ENCODE peak calls at places on chromosomes 16 and 17, in five cellular contexts. One of them, this sample, is unnamed.
A peak's percentile ranks its signal among the peaks of the same experiment; 100 is the strongest.

GRCh38 chr17:79440251-79440650 is 170.6 kb downstream of the RBFOX3 start:
- DNase-seq in mucosa of descending colon: no peak
- DNase-seq in brain microvascular endothelial cell: no peak
- DNase-seq in tibial artery: no peak
- DNase-seq in IMR-90: no peak
- DNase-seq in this sample: no peak

GRCh38 chr16:460787-461186 is 35.3 kb downstream of the RAB11FIP3 start:
- DNase-seq in mucosa of descending colon: no peak
- DNase-seq in brain microvascular endothelial cell: no peak
- DNase-seq in tibial artery: no peak
- DNase-seq in IMR-90: no peak
- DNase-seq in this sample: no peak

GRCh38 chr17:43556292-43556691 is 10.2 kb upstream of the ETV4 start:
- DNase-seq in mucosa of descending colon: peak; percentile 61
- DNase-seq in brain microvascular endothelial cell: no peak
- DNase-seq in tibial artery: peak; percentile 70
- DNase-seq in IMR-90: peak; percentile 29
- DNase-seq in this sample: no peak

GRCh38 chr16:55465077-55465896 is 13.7 kb upstream of the MMP2 start:
- DNase-seq in mucosa of descending colon: peak; percentile 90
- DNase-seq in brain microvascular endothelial cell: peak; percentile 77
- DNase-seq in tibial artery: peak; percentile 92
- DNase-seq in IMR-90: peak; percentile 79
- DNase-seq in this sample: peak; percentile 38

GRCh38 chr16:10121496-10121895 is 60.7 kb downstream of the GRIN2A start:
- DNase-seq in mucosa of descending colon: no peak
- DNase-seq in brain microvascular endothelial cell: peak; percentile 81
- DNase-seq in tibial artery: no peak
- DNase-seq in IMR-90: peak; percentile 5
- DNase-seq in this sample: peak; percentile 89

GRCh38 chr17:74746376-74746775 is 2.1 kb upstream of the NHERF1 start:
- DNase-seq in mucosa of descending colon: peak; percentile 27
- DNase-seq in brain microvascular endothelial cell: no peak
- DNase-seq in tibial artery: no peak
- DNase-seq in IMR-90: no peak
- DNase-seq in this sample: no peak

GRCh38 chr17:13393841-13394710 is 207.7 kb downstream of the HS3ST3A1 start:
- DNase-seq in mucosa of descending colon: no peak
- DNase-seq in brain microvascular endothelial cell: peak; percentile 72
- DNase-seq in tibial artery: no peak
- DNase-seq in IMR-90: peak; percentile 94
- DNase-seq in this sample: peak; percentile 56

GRCh38 chr17:12415031-12415430 is 250.7 kb upstream of the MYOCD start:
- DNase-seq in mucosa of descending colon: no peak
- DNase-seq in brain microvascular endothelial cell: peak; percentile 88
- DNase-seq in tibial artery: no peak
- DNase-seq in IMR-90: peak; percentile 94
- DNase-seq in this sample: no peak

GRCh38 chr17:48225725-48226567 is 118.4 kb downstream of the SNX11 start:
- DNase-seq in mucosa of descending colon: no peak
- DNase-seq in brain microvascular endothelial cell: no peak
- DNase-seq in tibial artery: no peak
- DNase-seq in IMR-90: no peak
- DNase-seq in this sample: no peak

GRCh38 chr16:62038646-62039045 is 2.4 kb upstream of the CDH8 start:
- DNase-seq in mucosa of descending colon: no peak
- DNase-seq in brain microvascular endothelial cell: no peak
- DNase-seq in tibial artery: no peak
- DNase-seq in IMR-90: no peak
- DNase-seq in this sample: no peak

GRCh38 chr17:68784431-68784830 is 170.8 kb downstream of the ABCA8 start:
- DNase-seq in mucosa of descending colon: no peak
- DNase-seq in brain microvascular endothelial cell: no peak
- DNase-seq in tibial artery: no peak
- DNase-seq in IMR-90: no peak
- DNase-seq in this sample: no peak

GRCh38 chr16:30893744-30894539 is at the start of gene BCL7C:
- DNase-seq in mucosa of descending colon: peak; percentile 98
- DNase-seq in brain microvascular endothelial cell: peak; percentile 62
- DNase-seq in tibial artery: peak; percentile 93
- DNase-seq in IMR-90: peak; percentile 80
- DNase-seq in this sample: no peak

GRCh38 chr17:73566905-73567782 is 77.1 kb downstream of the SDK2 start:
- DNase-seq in mucosa of descending colon: no peak
- DNase-seq in brain microvascular endothelial cell: no peak
- DNase-seq in tibial artery: no peak
- DNase-seq in IMR-90: no peak
- DNase-seq in this sample: no peak

GRCh38 chr16:86578056-86578455 is 293 bp upstream of the FOXL1 start:
- DNase-seq in mucosa of descending colon: no peak
- DNase-seq in brain microvascular endothelial cell: peak; percentile 83
- DNase-seq in tibial artery: no peak
- DNase-seq in IMR-90: peak; percentile 99
- DNase-seq in this sample: no peak

GRCh38 chr17:80649200-80649644 is 104.6 kb downstream of the RPTOR start:
- DNase-seq in mucosa of descending colon: no peak
- DNase-seq in brain microvascular endothelial cell: no peak
- DNase-seq in tibial artery: no peak
- DNase-seq in IMR-90: no peak
- DNase-seq in this sample: no peak

GRCh38 chr16:83966153-83966696 is 1.8 kb upstream of the NECAB2 start:
- DNase-seq in mucosa of descending colon: no peak
- DNase-seq in brain microvascular endothelial cell: no peak
- DNase-seq in tibial artery: no peak
- DNase-seq in IMR-90: no peak
- DNase-seq in this sample: no peak

GRCh38 chr17:44968225-44969143 is at the start of gene C1QL1:
- DNase-seq in mucosa of descending colon: peak; percentile 95
- DNase-seq in brain microvascular endothelial cell: peak; percentile 71
- DNase-seq in tibial artery: peak; percentile 87
- DNase-seq in IMR-90: peak; percentile 81
- DNase-seq in this sample: no peak

GRCh38 chr17:61621317-61621716 is 30.3 kb upstream of the NACA2 start:
- DNase-seq in mucosa of descending colon: no peak
- DNase-seq in brain microvascular endothelial cell: no peak
- DNase-seq in tibial artery: no peak
- DNase-seq in IMR-90: no peak
- DNase-seq in this sample: no peak

GRCh38 chr17:61410555-61411089 is 11.0 kb downstream of the TBX2 start:
- DNase-seq in mucosa of descending colon: peak; percentile 87
- DNase-seq in brain microvascular endothelial cell: peak; percentile 61
- DNase-seq in tibial artery: peak; percentile 71
- DNase-seq in IMR-90: peak; percentile 86
- DNase-seq in this sample: no peak

GRCh38 chr17:55769625-55770000 is 18.8 kb downstream of the PCTP start:
- DNase-seq in mucosa of descending colon: no peak
- DNase-seq in brain microvascular endothelial cell: peak; percentile 33
- DNase-seq in tibial artery: peak; percentile 44
- DNase-seq in IMR-90: peak; percentile 87
- DNase-seq in this sample: no peak

GRCh38 chr17:8837438-8838075 is 29.9 kb downstream of the PIK3R6 start:
- DNase-seq in mucosa of descending colon: no peak
- DNase-seq in brain microvascular endothelial cell: no peak
- DNase-seq in tibial artery: no peak
- DNase-seq in IMR-90: no peak
- DNase-seq in this sample: no peak

GRCh38 chr17:80441133-80441578 is 26.2 kb downstream of the ENDOV start:
- DNase-seq in mucosa of descending colon: peak; percentile 44
- DNase-seq in brain microvascular endothelial cell: no peak
- DNase-seq in tibial artery: no peak
- DNase-seq in IMR-90: peak; percentile 36
- DNase-seq in this sample: no peak

DNA sequence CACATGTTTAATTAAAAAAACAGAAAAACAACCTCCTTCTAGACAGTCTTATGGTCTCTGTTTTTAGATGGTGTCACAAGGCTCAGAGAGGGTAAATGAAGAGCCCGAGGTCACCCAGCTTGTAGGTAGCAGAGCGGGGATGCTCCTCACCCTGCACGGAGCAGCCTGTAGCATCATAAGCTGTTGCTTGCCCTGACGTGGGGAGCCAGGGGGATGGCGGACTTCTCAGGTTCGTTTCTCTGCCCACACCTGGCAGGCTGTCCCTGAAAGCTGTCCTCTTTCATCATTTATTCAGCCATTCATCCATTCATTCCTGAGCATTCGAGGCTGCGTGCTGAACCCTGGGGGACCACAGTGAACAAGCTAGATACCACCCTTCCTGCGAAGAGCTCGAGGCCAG is 75.7 kb upstream of the KSR1 start:
- DNase-seq in mucosa of descending colon: no peak
- DNase-seq in brain microvascular endothelial cell: no peak
- DNase-seq in tibial artery: no peak
- DNase-seq in IMR-90: no peak
- DNase-seq in this sample: no peak
- H3K4me3 ChIP-seq in mucosa of descending colon: no peak overlapping the region
- H3K4me3 ChIP-seq in brain microvascular endothelial cell: peak overlapping the region; percentile 39
- H3K4me3 ChIP-seq in tibial artery: peak overlapping the region; percentile 31
- H3K4me3 ChIP-seq in IMR-90: no peak overlapping the region
- H3K4me3 ChIP-seq in this sample: no peak overlapping the region

GRCh38 chr16:4790871-4791270 is 2.7 kb upstream of the SEPTIN12 start:
- DNase-seq in mucosa of descending colon: no peak
- DNase-seq in brain microvascular endothelial cell: no peak
- DNase-seq in tibial artery: no peak
- DNase-seq in IMR-90: no peak
- DNase-seq in this sample: no peak
- H3K4me3 ChIP-seq in mucosa of descending colon: no peak overlapping the region
- H3K4me3 ChIP-seq in brain microvascular endothelial cell: no peak overlapping the region
- H3K4me3 ChIP-seq in tibial artery: no peak overlapping the region
- H3K4me3 ChIP-seq in IMR-90: no peak overlapping the region
- H3K4me3 ChIP-seq in this sample: no peak overlapping the region

DNA sequence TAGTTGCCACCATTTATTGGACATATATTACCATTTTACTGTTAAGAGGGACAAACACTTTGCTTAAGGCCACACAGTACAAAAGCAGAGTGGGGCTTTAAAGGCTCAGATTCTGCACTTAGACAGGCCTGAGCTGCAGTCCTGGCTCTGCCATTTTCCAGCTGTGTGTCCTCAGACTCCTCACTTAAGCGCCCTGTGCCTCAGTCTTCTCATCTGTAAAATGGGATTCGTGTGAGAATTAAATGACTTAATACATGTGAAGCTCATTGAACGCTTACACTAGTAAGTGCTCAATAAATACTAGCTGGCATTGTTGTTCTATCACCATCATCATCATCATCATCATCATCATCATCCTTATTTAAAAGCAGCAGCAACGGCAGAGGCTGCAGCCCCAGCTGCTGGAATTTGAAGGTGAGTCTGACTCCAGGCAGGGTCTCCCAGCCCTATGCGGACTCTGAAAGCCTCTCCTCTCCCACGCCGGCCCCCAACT is 445 bp upstream of the CACNG5 start:
- DNase-seq in mucosa of descending colon: no peak
- DNase-seq in brain microvascular endothelial cell: no peak
- DNase-seq in tibial artery: no peak
- DNase-seq in IMR-90: no peak
- DNase-seq in this sample: no peak
- H3K4me3 ChIP-seq in mucosa of descending colon: no peak overlapping the region
- H3K4me3 ChIP-seq in brain microvascular endothelial cell: no peak overlapping the region
- H3K4me3 ChIP-seq in tibial artery: no peak overlapping the region
- H3K4me3 ChIP-seq in IMR-90: no peak overlapping the region
- H3K4me3 ChIP-seq in this sample: no peak overlapping the region

GRCh38 chr17:27244019-27244418 is 49.9 kb upstream of the WSB1 start:
- DNase-seq in mucosa of descending colon: no peak
- DNase-seq in brain microvascular endothelial cell: no peak
- DNase-seq in tibial artery: no peak
- DNase-seq in IMR-90: no peak
- DNase-seq in this sample: no peak
- H3K4me3 ChIP-seq in mucosa of descending colon: no peak overlapping the region
- H3K4me3 ChIP-seq in brain microvascular endothelial cell: no peak overlapping the region
- H3K4me3 ChIP-seq in tibial artery: no peak overlapping the region
- H3K4me3 ChIP-seq in IMR-90: no peak overlapping the region
- H3K4me3 ChIP-seq in this sample: no peak overlapping the region

GRCh38 chr17:28956861-28957260 is 5.5 kb upstream of the PHF12 start:
- DNase-seq in mucosa of descending colon: no peak
- DNase-seq in brain microvascular endothelial cell: no peak
- DNase-seq in tibial artery: no peak
- DNase-seq in IMR-90: no peak
- DNase-seq in this sample: no peak

GRCh38 chr17:28956112-28956511 is 4.8 kb upstream of the PHF12 start:
- DNase-seq in mucosa of descending colon: no peak
- DNase-seq in brain microvascular endothelial cell: no peak
- DNase-seq in tibial artery: no peak
- DNase-seq in IMR-90: no peak
- DNase-seq in this sample: no peak

GRCh38 chr17:28954886-28955285 is 3.6 kb upstream of the PHF12 start:
- DNase-seq in mucosa of descending colon: no peak
- DNase-seq in brain microvascular endothelial cell: no peak
- DNase-seq in tibial artery: no peak
- DNase-seq in IMR-90: no peak
- DNase-seq in this sample: no peak

GRCh38 chr17:28953444-28954118 is 2.3 kb upstream of the PHF12 start:
- DNase-seq in mucosa of descending colon: no peak
- DNase-seq in brain microvascular endothelial cell: peak; percentile 47
- DNase-seq in tibial artery: peak; percentile 45
- DNase-seq in IMR-90: peak; percentile 45
- DNase-seq in this sample: no peak

GRCh38 chr17:28955408-28955807 is 4.1 kb upstream of the PHF12 start:
- DNase-seq in mucosa of descending colon: no peak
- DNase-seq in brain microvascular endothelial cell: no peak
- DNase-seq in tibial artery: no peak
- DNase-seq in IMR-90: no peak
- DNase-seq in this sample: no peak
- H3K4me3 ChIP-seq in mucosa of descending colon: no peak overlapping the region
- H3K4me3 ChIP-seq in brain microvascular endothelial cell: no peak overlapping the region
- H3K4me3 ChIP-seq in tibial artery: no peak overlapping the region
- H3K4me3 ChIP-seq in IMR-90: no peak overlapping the region
- H3K4me3 ChIP-seq in this sample: no peak overlapping the region

GRCh38 chr16:3095869-3096268 is 3.2 kb downstream of the ZSCAN10 start:
- DNase-seq in mucosa of descending colon: peak; percentile 40
- DNase-seq in brain microvascular endothelial cell: no peak
- DNase-seq in tibial artery: no peak
- DNase-seq in IMR-90: no peak
- DNase-seq in this sample: no peak
- H3K4me3 ChIP-seq in mucosa of descending colon: no peak overlapping the region
- H3K4me3 ChIP-seq in brain microvascular endothelial cell: no peak overlapping the region
- H3K4me3 ChIP-seq in tibial artery: no peak overlapping the region
- H3K4me3 ChIP-seq in IMR-90: no peak overlapping the region
- H3K4me3 ChIP-seq in this sample: no peak overlapping the region

DNA sequence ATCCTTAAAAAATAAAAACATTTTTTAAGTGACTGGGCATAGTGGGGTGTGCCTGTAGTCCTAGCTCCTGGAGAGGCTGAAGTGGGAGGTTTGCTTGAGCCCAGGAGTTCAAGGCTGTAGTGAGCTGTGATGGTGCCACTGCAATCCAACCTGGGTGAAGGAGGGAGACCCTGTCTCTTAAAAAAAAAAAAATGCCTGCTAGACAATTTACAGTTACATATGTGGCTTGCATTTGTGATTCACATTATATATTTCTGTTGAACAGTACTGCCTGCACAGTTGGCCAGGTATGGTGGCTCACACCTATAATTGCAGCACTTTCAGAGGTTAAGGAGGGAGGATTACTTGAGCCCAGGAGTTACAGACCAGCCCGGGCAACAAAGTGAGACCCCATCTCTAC is 23.4 kb downstream of the CBFB start:
- DNase-seq in mucosa of descending colon: no peak
- DNase-seq in brain microvascular endothelial cell: no peak
- DNase-seq in tibial artery: no peak
- DNase-seq in IMR-90: no peak
- DNase-seq in this sample: no peak
- H3K4me3 ChIP-seq in mucosa of descending colon: no peak overlapping the region
- H3K4me3 ChIP-seq in brain microvascular endothelial cell: no peak overlapping the region
- H3K4me3 ChIP-seq in tibial artery: no peak overlapping the region
- H3K4me3 ChIP-seq in IMR-90: no peak overlapping the region
- H3K4me3 ChIP-seq in this sample: no peak overlapping the region